ENCODE peak calls at places on chromosomes 6 and 20, in ten cellular contexts. One of them, this sample, is unnamed.

GRCh38 chr20:2523919-2524434 is 12.4 kb upstream of the TMC2 start:
- DNase-seq in globus pallidus: no peak
- DNase-seq in T-helper 1 cell: no peak
- DNase-seq in IMR-90: no peak
- DNase-seq in activated naive CD4-positive, alpha-beta T cell: no peak
- DNase-seq in central memory CD4-positive, alpha-beta T cell: no peak
- DNase-seq in stimulated activated CD8-positive, alpha-beta memory T cell treated with anti-CD3 and anti-CD28 coated beads, Interleukin-7, amount 100 ng/mL, for 4 hours: no peak
- DNase-seq in CD8-positive, alpha-beta memory T cell: no peak
- DNase-seq in T-cell: no peak
- DNase-seq in left ventricle myocardium inferior: no peak
- DNase-seq in this sample: no peak

GRCh38 chr6:45275358-45275757 is 52.8 kb upstream of the RUNX2 start:
- DNase-seq in central memory CD4-positive, alpha-beta T cell: no peak
- DNase-seq in stimulated activated CD8-positive, alpha-beta memory T cell treated with anti-CD3 and anti-CD28 coated beads, Interleukin-7, amount 100 ng/mL, for 4 hours: no peak
- DNase-seq in CD8-positive, alpha-beta memory T cell: no peak
- DNase-seq in left ventricle myocardium inferior: no peak
- DNase-seq in activated naive CD4-positive, alpha-beta T cell: no peak
- DNase-seq in T-cell: no peak
- DNase-seq in globus pallidus: no peak
- DNase-seq in T-helper 1 cell: no peak
- DNase-seq in IMR-90: no peak
- DNase-seq in this sample: no peak

GRCh38 chr6:29722773-29723665 is at the start of gene HLA-F:
- DNase-seq in activated naive CD4-positive, alpha-beta T cell: peak; percentile 36
- DNase-seq in left ventricle myocardium inferior: peak; percentile 85
- DNase-seq in IMR-90: peak; percentile 30
- DNase-seq in globus pallidus: peak; percentile 74
- DNase-seq in T-cell: peak; percentile 85
- DNase-seq in stimulated activated CD8-positive, alpha-beta memory T cell treated with anti-CD3 and anti-CD28 coated beads, Interleukin-7, amount 100 ng/mL, for 4 hours: peak; percentile 73
- DNase-seq in CD8-positive, alpha-beta memory T cell: peak; percentile 79
- DNase-seq in central memory CD4-positive, alpha-beta T cell: peak; percentile 86
- DNase-seq in T-helper 1 cell: peak; percentile 79
- DNase-seq in this sample: peak; percentile 88

GRCh38 chr20:62393830-62394229 is 6.9 kb downstream of the RPS21 start:
- DNase-seq in activated naive CD4-positive, alpha-beta T cell: no peak
- DNase-seq in CD8-positive, alpha-beta memory T cell: no peak
- DNase-seq in globus pallidus: no peak
- DNase-seq in stimulated activated CD8-positive, alpha-beta memory T cell treated with anti-CD3 and anti-CD28 coated beads, Interleukin-7, amount 100 ng/mL, for 4 hours: no peak
- DNase-seq in T-helper 1 cell: no peak
- DNase-seq in IMR-90: no peak
- DNase-seq in central memory CD4-positive, alpha-beta T cell: no peak
- DNase-seq in T-cell: no peak
- DNase-seq in left ventricle myocardium inferior: no peak
- DNase-seq in this sample: no peak

GRCh38 chr20:25072226-25072811 is 9.6 kb downstream of the VSX1 start:
- DNase-seq in T-helper 1 cell: no peak
- DNase-seq in central memory CD4-positive, alpha-beta T cell: no peak
- DNase-seq in globus pallidus: no peak
- DNase-seq in IMR-90: no peak
- DNase-seq in stimulated activated CD8-positive, alpha-beta memory T cell treated with anti-CD3 and anti-CD28 coated beads, Interleukin-7, amount 100 ng/mL, for 4 hours: no peak
- DNase-seq in CD8-positive, alpha-beta memory T cell: no peak
- DNase-seq in activated naive CD4-positive, alpha-beta T cell: no peak
- DNase-seq in left ventricle myocardium inferior: no peak
- DNase-seq in T-cell: no peak
- DNase-seq in this sample: no peak

GRCh38 chr20:9978395-9979004 is 56.3 kb upstream of the ANKEF1 start:
- DNase-seq in stimulated activated CD8-positive, alpha-beta memory T cell treated with anti-CD3 and anti-CD28 coated beads, Interleukin-7, amount 100 ng/mL, for 4 hours: no peak
- DNase-seq in CD8-positive, alpha-beta memory T cell: no peak
- DNase-seq in T-helper 1 cell: peak; percentile 9
- DNase-seq in IMR-90: peak; percentile 89
- DNase-seq in left ventricle myocardium inferior: no peak
- DNase-seq in activated naive CD4-positive, alpha-beta T cell: no peak
- DNase-seq in T-cell: peak; percentile 23
- DNase-seq in globus pallidus: peak; percentile 80
- DNase-seq in central memory CD4-positive, alpha-beta T cell: peak; percentile 57
- DNase-seq in this sample: peak; percentile 79

GRCh38 chr6:148593130-148593812 is 153.6 kb upstream of the UST start:
- DNase-seq in left ventricle myocardium inferior: no peak
- DNase-seq in stimulated activated CD8-positive, alpha-beta memory T cell treated with anti-CD3 and anti-CD28 coated beads, Interleukin-7, amount 100 ng/mL, for 4 hours: no peak
- DNase-seq in activated naive CD4-positive, alpha-beta T cell: no peak
- DNase-seq in IMR-90: peak; percentile 30
- DNase-seq in CD8-positive, alpha-beta memory T cell: no peak
- DNase-seq in T-helper 1 cell: no peak
- DNase-seq in central memory CD4-positive, alpha-beta T cell: no peak
- DNase-seq in T-cell: no peak
- DNase-seq in globus pallidus: no peak
- DNase-seq in this sample: no peak

GRCh38 chr20:35264755-35265154 is 13.2 kb downstream of the MMP24OS start:
- DNase-seq in stimulated activated CD8-positive, alpha-beta memory T cell treated with anti-CD3 and anti-CD28 coated beads, Interleukin-7, amount 100 ng/mL, for 4 hours: no peak
- DNase-seq in T-helper 1 cell: no peak
- DNase-seq in central memory CD4-positive, alpha-beta T cell: no peak
- DNase-seq in T-cell: no peak
- DNase-seq in CD8-positive, alpha-beta memory T cell: no peak
- DNase-seq in activated naive CD4-positive, alpha-beta T cell: no peak
- DNase-seq in globus pallidus: no peak
- DNase-seq in IMR-90: peak; percentile 22
- DNase-seq in left ventricle myocardium inferior: no peak
- DNase-seq in this sample: no peak

GRCh38 chr20:21511485-21511849 is 2.4 kb downstream of the NKX2-2 start:
- DNase-seq in IMR-90: no peak
- DNase-seq in central memory CD4-positive, alpha-beta T cell: no peak
- DNase-seq in T-cell: no peak
- DNase-seq in activated naive CD4-positive, alpha-beta T cell: no peak
- DNase-seq in globus pallidus: peak; percentile 59
- DNase-seq in left ventricle myocardium inferior: no peak
- DNase-seq in stimulated activated CD8-positive, alpha-beta memory T cell treated with anti-CD3 and anti-CD28 coated beads, Interleukin-7, amount 100 ng/mL, for 4 hours: no peak
- DNase-seq in CD8-positive, alpha-beta memory T cell: no peak
- DNase-seq in T-helper 1 cell: no peak
- DNase-seq in this sample: no peak

GRCh38 chr20:6559791-6560190 is 207.7 kb upstream of the BMP2 start:
- DNase-seq in activated naive CD4-positive, alpha-beta T cell: no peak
- DNase-seq in stimulated activated CD8-positive, alpha-beta memory T cell treated with anti-CD3 and anti-CD28 coated beads, Interleukin-7, amount 100 ng/mL, for 4 hours: no peak
- DNase-seq in CD8-positive, alpha-beta memory T cell: no peak
- DNase-seq in T-helper 1 cell: no peak
- DNase-seq in T-cell: no peak
- DNase-seq in left ventricle myocardium inferior: no peak
- DNase-seq in central memory CD4-positive, alpha-beta T cell: no peak
- DNase-seq in IMR-90: peak; percentile 8
- DNase-seq in globus pallidus: no peak
- DNase-seq in this sample: no peak

GRCh38 chr6:29641430-29642213 is 8.6 kb upstream of the GABBR1 start:
- DNase-seq in stimulated activated CD8-positive, alpha-beta memory T cell treated with anti-CD3 and anti-CD28 coated beads, Interleukin-7, amount 100 ng/mL, for 4 hours: no peak
- DNase-seq in T-cell: no peak
- DNase-seq in IMR-90: no peak
- DNase-seq in central memory CD4-positive, alpha-beta T cell: peak; percentile 28
- DNase-seq in CD8-positive, alpha-beta memory T cell: no peak
- DNase-seq in left ventricle myocardium inferior: no peak
- DNase-seq in activated naive CD4-positive, alpha-beta T cell: no peak
- DNase-seq in T-helper 1 cell: no peak
- DNase-seq in globus pallidus: no peak
- DNase-seq in this sample: no peak

GRCh38 chr6:168905451-168906090 is 348.1 kb downstream of the THBS2 start:
- DNase-seq in CD8-positive, alpha-beta memory T cell: peak; percentile 29
- DNase-seq in T-cell: peak; percentile 27
- DNase-seq in stimulated activated CD8-positive, alpha-beta memory T cell treated with anti-CD3 and anti-CD28 coated beads, Interleukin-7, amount 100 ng/mL, for 4 hours: peak; percentile 20
- DNase-seq in T-helper 1 cell: no peak
- DNase-seq in activated naive CD4-positive, alpha-beta T cell: no peak
- DNase-seq in central memory CD4-positive, alpha-beta T cell: no peak
- DNase-seq in globus pallidus: no peak
- DNase-seq in IMR-90: no peak
- DNase-seq in left ventricle myocardium inferior: no peak
- DNase-seq in this sample: no peak